ENCODE peak calls at places on chromosomes 3 and 15, in five cellular contexts. Y is HCT116, O is cardiac muscle cell, I is tibial artery, U is AG04450. A is an unnamed sample.
A peak's percentile ranks its signal among the peaks of the same experiment; 100 is the strongest.

GRCh38 chr3:186847437-186847836 is 4.9 kb downstream of the ADIPOQ start:
- DNase-seq in Y (no peak), O (no peak), I (no peak), U (no peak), A (no peak)

GRCh38 chr3:188559856-188560255 is 405.9 kb downstream of the LPP start:
- DNase-seq in Y (no peak), O (no peak), I (no peak), U (no peak), A (no peak)

GRCh38 chr3:150414989-150415388 is 6.9 kb downstream of the TSC22D2 start:
- DNase-seq in Y (no peak), O (no peak), I (no peak), U (no peak), A (no peak)

GRCh38 chr3:15647629-15648167 is 46.2 kb downstream of the BTD start:
- DNase-seq in Y (no peak), O (no peak), I (no peak), U (peak; percentile 90), A (no peak)

GRCh38 chr15:35669021-35669420 is 123.1 kb upstream of the DPH6 start:
- DNase-seq in Y (no peak), O (peak; percentile 20), I (no peak), U (no peak), A (no peak)

GRCh38 chr15:90539789-90540188 is 10.1 kb downstream of the CRTC3 start:
- DNase-seq in Y (no peak), O (no peak), I (no peak), U (no peak), A (no peak)

GRCh38 chr15:79467865-79468586 is 35.9 kb downstream of the MINAR1 start:
- DNase-seq in Y (no peak), O (no peak), I (no peak), U (no peak), A (no peak)

GRCh38 chr15:45023659-45024320 is 795 bp downstream of the SORD start:
- DNase-seq in Y (no peak), O (peak; percentile 1), I (no peak), U (no peak), A (no peak)

GRCh38 chr15:67127925-67128324 is 62.5 kb downstream of the SMAD3 start:
- DNase-seq in Y (peak; percentile 76), O (no peak), I (peak; percentile 47), U (peak; percentile 94), A (no peak)

GRCh38 chr3:133835961-133836360 is 30.3 kb downstream of the SRPRB start:
- DNase-seq in Y (no peak), O (no peak), I (no peak), U (no peak), A (no peak)

GRCh38 chr15:32935139-32935538 is 217.3 kb downstream of the GREM1 start:
- DNase-seq in Y (no peak), O (no peak), I (no peak), U (no peak), A (no peak)

GRCh38 chr3:71628571-71628970 is 45.0 kb upstream of the FOXP1 start:
- DNase-seq in Y (no peak), O (no peak), I (no peak), U (no peak), A (no peak)

GRCh38 chr3:71629289-71630252 is 46.0 kb upstream of the FOXP1 start:
- DNase-seq in Y (no peak), O (no peak), I (peak; percentile 74), U (peak; percentile 33), A (no peak)
- H3K4me3 ChIP-seq in Y (no peak overlapping the region), O (no peak overlapping the region), I (no peak overlapping the region), U (no peak overlapping the region), A (no peak overlapping the region)

GRCh38 chr3:87607234-87607633 is 330.9 kb upstream of the POU1F1 start:
- DNase-seq in Y (no peak), O (no peak), I (no peak), U (no peak), A (no peak)
- H3K27ac ChIP-seq in Y (no peak overlapping the region), O (no peak overlapping the region), I (no peak overlapping the region), U (no peak overlapping the region), A (no peak overlapping the region)

GRCh38 chr15:56886878-56887781 is 31.3 kb upstream of the TCF12 start:
- DNase-seq in Y (peak; percentile 86), O (peak; percentile 98), I (peak; percentile 97), U (peak; percentile 89), A (peak; percentile 95)
- H3K4me3 ChIP-seq in Y (peak overlapping the region; percentile 59), O (peak overlapping the region; percentile 38), I (peak overlapping the region; percentile 79), U (peak overlapping the region; percentile 70), A (peak overlapping the region; percentile 79)

GRCh38 chr3:45968149-45968548 is 24.9 kb downstream of the CXCR6 start:
- DNase-seq in Y (no peak), O (no peak), I (no peak), U (no peak), A (no peak)

GRCh38 chr3:45969152-45969551 is 25.9 kb downstream of the CXCR6 start:
- DNase-seq in Y (no peak), O (no peak), I (no peak), U (no peak), A (no peak)

GRCh38 chr3:45967724-45968123 is 24.5 kb downstream of the CXCR6 start:
- DNase-seq in Y (no peak), O (no peak), I (no peak), U (no peak), A (no peak)

GRCh38 chr3:45968706-45969105 is 25.4 kb downstream of the CXCR6 start:
- DNase-seq in Y (no peak), O (no peak), I (no peak), U (no peak), A (no peak)

DNA sequence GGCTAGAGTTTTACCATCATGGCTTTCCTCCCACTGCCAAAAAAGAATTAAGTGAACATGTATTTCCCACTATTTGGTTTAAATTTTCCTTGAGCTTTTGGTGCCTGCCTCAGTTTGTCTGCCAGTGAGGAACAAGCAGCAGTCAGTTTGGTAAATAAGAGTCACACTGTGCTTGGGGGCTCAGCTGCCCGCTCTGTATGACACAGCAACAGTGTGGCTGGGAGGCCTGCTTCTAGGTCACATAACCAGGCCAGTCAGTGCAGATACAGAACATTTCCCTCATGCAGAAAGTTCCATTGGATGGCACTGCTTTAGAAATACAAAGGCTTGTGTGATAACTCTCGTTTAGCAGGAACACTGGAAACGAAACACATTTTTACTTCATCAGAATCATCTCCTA is 25.7 kb downstream of the FYCO1 start:
- DNase-seq in Y (no peak), O (no peak), I (no peak), U (no peak), A (no peak)
- H3K27ac ChIP-seq in Y (no peak overlapping the region), O (no peak overlapping the region), I (no peak overlapping the region), U (no peak overlapping the region), A (no peak overlapping the region)

GRCh38 chr3:84960994-84961393 is 2.2 kb downstream of the CADM2 start:
- DNase-seq in Y (no peak), O (no peak), I (no peak), U (no peak), A (no peak)
- H3K4me3 ChIP-seq in Y (no peak overlapping the region), O (peak overlapping the region; percentile 3), I (no peak overlapping the region), U (no peak overlapping the region), A (peak overlapping the region; percentile 54)

GRCh38 chr15:91926871-91927270 is 73.4 kb downstream of the SLCO3A1 start:
- DNase-seq in Y (no peak), O (peak; percentile 61), I (no peak), U (no peak), A (no peak)

GRCh38 chr15:91924842-91925495 is 71.5 kb downstream of the SLCO3A1 start:
- DNase-seq in Y (no peak), O (no peak), I (no peak), U (no peak), A (no peak)

GRCh38 chr15:91929509-91929908 is 76.0 kb downstream of the SLCO3A1 start:
- DNase-seq in Y (no peak), O (peak; percentile 46), I (no peak), U (no peak), A (no peak)

GRCh38 chr15:91928676-91929075 is 75.2 kb downstream of the SLCO3A1 start:
- DNase-seq in Y (no peak), O (no peak), I (no peak), U (no peak), A (no peak)

DNA sequence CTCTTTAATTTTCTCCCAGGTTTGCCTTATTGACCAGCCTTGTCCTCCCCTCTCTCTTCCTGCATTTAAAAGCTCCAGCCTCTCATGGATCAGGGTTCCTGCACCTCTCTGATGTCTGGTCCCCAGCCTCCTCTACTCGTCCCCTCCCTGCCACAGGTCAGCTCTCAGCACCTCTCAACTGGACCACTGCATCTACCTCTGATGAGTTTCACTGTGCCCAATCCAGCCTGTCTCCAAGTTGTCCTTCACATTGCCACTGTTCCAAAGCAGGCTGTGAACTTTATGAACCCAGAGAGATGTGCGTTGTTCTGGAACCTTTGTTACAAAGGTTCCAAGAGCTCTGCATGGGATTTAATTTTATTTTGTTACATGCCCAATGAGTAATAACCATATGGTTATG is 76.6 kb downstream of the SLCO3A1 start:
- DNase-seq in Y (no peak), O (peak; percentile 54), I (no peak), U (no peak), A (no peak)
- H3K27ac ChIP-seq in Y (no peak overlapping the region), O (peak overlapping the region; percentile 93), I (no peak overlapping the region), U (no peak overlapping the region), A (no peak overlapping the region)

GRCh38 chr3:127135241-127136023 is 57.5 kb upstream of the PRR23E start:
- DNase-seq in Y (no peak), O (peak; percentile 77), I (peak; percentile 64), U (no peak), A (no peak)
- H3K4me3 ChIP-seq in Y (no peak overlapping the region), O (peak overlapping the region; percentile 6), I (peak overlapping the region; percentile 46), U (no peak overlapping the region), A (peak overlapping the region; percentile 47)

DNA sequence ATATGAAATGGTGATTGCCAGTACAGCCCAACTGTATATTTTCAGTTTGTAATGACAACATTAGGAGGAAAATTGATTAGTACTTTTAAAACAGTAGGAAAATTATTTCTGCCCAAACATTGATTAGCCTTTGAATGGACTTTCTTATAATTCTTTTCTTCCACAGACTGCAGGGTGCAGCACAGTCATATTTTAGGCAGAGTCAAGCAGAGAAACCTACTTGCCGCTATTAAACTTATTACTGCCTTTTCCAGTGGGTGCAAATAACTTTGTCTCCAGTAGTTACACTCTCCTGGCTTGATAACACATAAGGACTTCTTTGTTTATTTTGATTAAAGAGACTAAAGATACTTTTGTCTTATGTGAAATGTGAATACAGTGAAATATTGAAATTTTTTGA is 85.4 kb downstream of the PPM1L start:
- DNase-seq in Y (no peak), O (no peak), I (no peak), U (no peak), A (no peak)
- H3K27ac ChIP-seq in Y (no peak overlapping the region), O (no peak overlapping the region), I (no peak overlapping the region), U (no peak overlapping the region), A (no peak overlapping the region)

GRCh38 chr3:74643636-74644035 is 29.2 kb upstream of the CNTN3 start:
- DNase-seq in Y (no peak), O (peak; percentile 11), I (no peak), U (no peak), A (no peak)
- H3K4me3 ChIP-seq in Y (no peak overlapping the region), O (no peak overlapping the region), I (no peak overlapping the region), U (no peak overlapping the region), A (no peak overlapping the region)

A was measured in esophagus muscularis mucosa.